ENCODE peak calls at places on chromosomes 13 and 19, in six cellular contexts. O is GM12878, W is A549, U is endothelial cell of umbilical vein, N is NB4, A is K562. G is an unnamed sample.

GRCh38 chr19:58154287-58154678 is 3.7 kb upstream of the ZNF329 start:
- DNase-seq in O (no peak), W (no peak), U (peak), N (peak), A (no peak), G (peak)

GRCh38 chr19:10116085-10116865 is 3.4 kb downstream of the EIF3G start:
- DNase-seq in O (no peak), W (no peak), U (no peak), N (no peak), A (no peak), G (no peak)

GRCh38 chr19:42113641-42114348 is 18.5 kb downstream of the POU2F2 start:
- DNase-seq in O (peak), W (peak), U (peak), N (peak), A (no peak), G (peak)

GRCh38 chr13:40063743-40064142 is 408.3 kb downstream of the COG6 start:
- DNase-seq in O (no peak), W (no peak), U (no peak), N (no peak), A (no peak), G (peak)

GRCh38 chr19:11446652-11447301 is 11.3 kb downstream of the PRKCSH start:
- DNase-seq in O (no peak), W (peak), U (peak), N (peak), A (peak), G (no peak)

GRCh38 chr13:35057858-35058257 is 115.8 kb downstream of the NBEA start:
- DNase-seq in O (no peak), W (no peak), U (no peak), N (no peak), A (no peak), G (no peak)

GRCh38 chr13:98300956-98301641 is 124.0 kb upstream of the RNF113B start:
- DNase-seq in O (no peak), W (no peak), U (peak), N (no peak), A (no peak), G (peak)

GRCh38 chr13:52786747-52787146 is 47.1 kb upstream of the CNMD start:
- DNase-seq in O (no peak), W (no peak), U (no peak), N (no peak), A (no peak), G (no peak)

GRCh38 chr19:1172353-1173159 is 1.5 kb downstream of the SBNO2 start:
- DNase-seq in O (no peak), W (no peak), U (peak), N (no peak), A (no peak), G (no peak)

GRCh38 chr13:30396434-30397075 is 25.7 kb upstream of the UBE2L5 start:
- DNase-seq in O (no peak), W (no peak), U (no peak), N (peak), A (no peak), G (no peak)

GRCh38 chr13:108003626-108004025 is 211.7 kb downstream of the LIG4 start:
- DNase-seq in O (no peak), W (no peak), U (no peak), N (no peak), A (no peak), G (no peak)

GRCh38 chr13:31733709-31734108 is 5.6 kb upstream of the RXFP2 start:
- DNase-seq in O (no peak), W (no peak), U (no peak), N (no peak), A (no peak), G (no peak)

GRCh38 chr19:49781394-49781793 is 14.6 kb downstream of the AP2A1 start:
- DNase-seq in O (no peak), W (no peak), U (no peak), N (no peak), A (no peak), G (no peak)

GRCh38 chr19:46488551-46488950 is 7.1 kb downstream of the PNMA8B start:
- DNase-seq in O (no peak), W (no peak), U (no peak), N (peak), A (no peak), G (no peak)

GRCh38 chr13:51768976-51769375 is 35.0 kb downstream of the DHRS12 start:
- DNase-seq in O (no peak), W (no peak), U (no peak), N (no peak), A (no peak), G (no peak)

GRCh38 chr13:51769455-51770127 is 34.4 kb downstream of the DHRS12 start:
- DNase-seq in O (no peak), W (no peak), U (no peak), N (no peak), A (no peak), G (no peak)

GRCh38 chr13:51770160-51770559 is 33.8 kb downstream of the DHRS12 start:
- DNase-seq in O (no peak), W (no peak), U (no peak), N (no peak), A (no peak), G (peak)

GRCh38 chr13:51767100-51767499 is 36.9 kb downstream of the DHRS12 start:
- DNase-seq in O (no peak), W (no peak), U (no peak), N (peak), A (no peak), G (no peak)

DNA sequence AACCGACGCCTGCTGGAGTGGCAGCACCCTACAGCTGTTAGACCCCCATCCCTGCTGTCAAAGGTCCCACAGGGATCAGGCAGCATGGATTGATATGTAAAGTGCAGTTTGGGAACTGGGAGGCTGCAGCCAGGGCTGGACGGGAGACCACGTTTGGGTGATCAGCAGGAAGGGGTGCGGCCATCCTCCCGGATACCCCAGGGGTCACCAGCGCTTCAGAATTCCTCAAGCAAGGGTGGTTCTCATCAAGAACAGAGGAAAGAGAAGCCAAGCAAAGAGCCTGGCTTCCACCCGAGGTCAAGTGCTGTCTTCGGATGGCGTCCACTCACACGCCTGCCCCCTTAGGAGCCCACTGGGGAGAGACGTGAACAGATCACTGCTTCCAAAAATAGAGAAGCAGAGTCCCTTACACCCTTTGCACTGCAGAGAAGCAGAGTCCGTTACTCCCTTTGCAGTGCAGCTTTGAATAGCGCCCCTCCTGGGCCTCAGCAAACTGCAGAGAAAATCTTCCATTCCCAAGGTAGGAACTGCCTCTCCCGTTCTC is 35.5 kb downstream of the DHRS12 start:
- DNase-seq in O (no peak), W (no peak), U (no peak), N (no peak), A (no peak), G (no peak)
- TF ChIP-seq MYC in O (no peak), W (no peak), U (no peak), N (no peak), A (no peak), G (no peak)

DNA sequence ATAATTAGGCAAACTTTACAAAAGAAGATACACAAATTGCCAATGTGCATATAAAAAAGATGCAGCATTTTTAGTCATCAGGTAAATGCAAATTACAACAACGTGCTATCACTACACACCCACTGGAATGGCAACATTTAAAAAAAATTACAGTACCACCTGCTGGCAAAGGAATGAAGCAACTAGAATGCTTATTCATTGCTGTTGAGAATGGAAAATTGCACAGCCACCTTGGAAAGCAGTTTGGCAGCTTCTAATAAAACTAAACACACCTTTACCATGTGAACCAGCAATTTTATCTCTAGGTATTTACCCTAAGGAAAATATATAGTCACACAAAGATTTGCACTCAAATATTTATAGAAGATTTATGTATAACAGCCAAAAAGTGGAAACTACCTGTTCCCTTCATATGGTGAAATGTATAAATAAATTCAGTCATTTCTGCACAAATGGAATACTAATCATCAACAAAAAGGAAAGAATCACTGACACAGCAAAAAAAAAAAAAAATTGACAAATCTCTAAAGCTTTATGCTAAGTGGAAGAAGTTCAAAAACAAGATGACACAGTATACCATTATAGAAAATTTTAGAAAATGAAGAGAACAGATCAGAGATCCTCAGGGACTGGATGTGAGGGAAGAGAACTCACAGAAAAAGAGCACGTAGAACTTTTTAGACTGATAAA is 30.3 kb downstream of the OXGR1 start:
- DNase-seq in O (no peak), W (no peak), U (no peak), N (no peak), A (peak), G (no peak)
- TF ChIP-seq MYC in O (no peak), W (no peak), U (no peak), N (no peak), A (no peak), G (no peak)

GRCh38 chr13:102870677-102871415 is 25.0 kb downstream of the ERCC5 start:
- DNase-seq in O (no peak), W (peak), U (peak), N (peak), A (peak), G (peak)

GRCh38 chr13:102872131-102872530 is 26.3 kb downstream of the ERCC5 start:
- DNase-seq in O (no peak), W (no peak), U (no peak), N (no peak), A (no peak), G (no peak)

GRCh38 chr13:102869948-102870676 is 24.3 kb downstream of the ERCC5 start:
- DNase-seq in O (no peak), W (no peak), U (no peak), N (peak), A (no peak), G (no peak)

GRCh38 chr13:102872531-102872930 is 26.7 kb downstream of the ERCC5 start:
- DNase-seq in O (no peak), W (no peak), U (no peak), N (no peak), A (no peak), G (no peak)

DNA sequence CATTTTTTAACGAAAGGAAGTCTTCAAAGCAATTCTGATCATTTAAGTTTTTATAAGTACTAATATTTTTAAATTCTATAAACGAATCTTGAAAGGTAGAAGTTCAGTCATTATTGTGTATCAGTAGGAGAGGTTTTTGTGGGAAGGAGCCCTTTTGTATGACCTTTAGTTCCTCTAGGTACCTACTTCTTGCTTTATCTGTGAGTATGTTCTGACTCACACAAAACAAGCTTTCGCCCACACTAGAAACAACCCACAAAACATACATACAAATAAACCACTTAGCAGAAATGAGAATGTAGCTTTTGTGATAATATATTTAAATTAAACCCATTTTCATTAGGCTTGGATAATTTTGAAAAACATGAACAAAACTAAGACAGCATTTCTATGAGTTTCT is 27.8 kb downstream of the ERCC5 start:
- DNase-seq in O (no peak), W (no peak), U (peak), N (no peak), A (no peak), G (no peak)
- TF ChIP-seq MYC in O (no peak), W (no peak), U (no peak), N (no peak), A (no peak), G (no peak)

GRCh38 chr13:28047784-28048388 is 52.5 kb downstream of the FLT3 start:
- DNase-seq in O (peak), W (peak), U (no peak), N (peak), A (no peak), G (no peak)
- TF ChIP-seq MYC in O (no peak), W (no peak), U (no peak), N (no peak), A (no peak), G (no peak)

GRCh38 chr19:12821761-12822160 is 12.6 kb downstream of the RTBDN start:
- DNase-seq in O (no peak), W (no peak), U (no peak), N (no peak), A (no peak), G (no peak)

GRCh38 chr19:12828494-12828893 is 5.9 kb downstream of the RTBDN start:
- DNase-seq in O (no peak), W (no peak), U (no peak), N (no peak), A (peak), G (peak)

GRCh38 chr19:12825259-12826131 is 8.9 kb downstream of the RTBDN start:
- DNase-seq in O (no peak), W (no peak), U (peak), N (no peak), A (peak), G (no peak)
- TF ChIP-seq MYC in O (no peak), W (no peak), U (no peak), N (no peak), A (peak), G (peak)

GRCh38 chr19:3621689-3622088 is 4.9 kb downstream of the CACTIN start:
- DNase-seq in O (no peak), W (no peak), U (no peak), N (no peak), A (no peak), G (no peak)

GRCh38 chr19:3618811-3619630 is 7.6 kb downstream of the CACTIN start:
- DNase-seq in O (no peak), W (no peak), U (no peak), N (no peak), A (no peak), G (no peak)

GRCh38 chr19:3619631-3620012 is 7.0 kb downstream of the CACTIN start:
- DNase-seq in O (no peak), W (no peak), U (no peak), N (no peak), A (no peak), G (no peak)

GRCh38 chr19:3620817-3621547 is 5.6 kb downstream of the CACTIN start:
- DNase-seq in O (no peak), W (no peak), U (no peak), N (no peak), A (no peak), G (no peak)

DNA sequence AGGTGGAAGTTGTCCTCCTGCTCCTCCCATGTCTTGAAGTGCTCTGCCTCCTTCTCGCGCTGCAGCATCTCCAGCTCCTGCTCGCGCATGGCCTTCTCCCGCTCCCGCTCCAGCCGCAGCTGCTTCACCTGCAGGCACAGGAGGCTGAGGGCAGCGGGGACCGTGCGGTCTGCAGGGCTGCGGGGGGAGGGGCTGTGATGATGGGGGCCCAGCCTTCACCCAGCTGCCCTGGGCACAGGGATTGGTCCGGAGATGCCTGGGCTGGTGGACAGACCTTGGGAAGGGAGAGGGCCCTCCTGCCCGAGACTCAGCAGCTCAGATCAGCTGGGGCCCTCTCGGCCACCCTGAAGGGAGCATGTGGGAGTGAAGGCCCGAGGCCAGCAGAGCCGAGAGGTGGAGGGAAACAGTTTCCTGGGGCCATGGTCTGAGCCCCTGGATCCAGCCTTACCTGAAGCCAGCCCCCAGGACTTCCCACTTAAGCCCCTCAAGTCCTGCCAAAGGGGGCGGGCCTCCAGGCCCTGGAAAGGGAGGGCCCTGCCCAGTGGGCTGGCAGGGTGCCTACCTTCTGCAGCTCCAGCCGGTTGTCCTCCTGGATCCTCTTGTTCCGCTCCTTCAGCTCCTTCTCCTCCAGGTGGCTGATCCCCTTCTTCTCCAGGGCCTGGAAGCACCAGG is 6.3 kb downstream of the CACTIN start:
- DNase-seq in O (no peak), W (no peak), U (no peak), N (no peak), A (no peak), G (no peak)
- TF ChIP-seq MYC in O (no peak), W (no peak), U (no peak), N (no peak), A (no peak), G (no peak)

DNA sequence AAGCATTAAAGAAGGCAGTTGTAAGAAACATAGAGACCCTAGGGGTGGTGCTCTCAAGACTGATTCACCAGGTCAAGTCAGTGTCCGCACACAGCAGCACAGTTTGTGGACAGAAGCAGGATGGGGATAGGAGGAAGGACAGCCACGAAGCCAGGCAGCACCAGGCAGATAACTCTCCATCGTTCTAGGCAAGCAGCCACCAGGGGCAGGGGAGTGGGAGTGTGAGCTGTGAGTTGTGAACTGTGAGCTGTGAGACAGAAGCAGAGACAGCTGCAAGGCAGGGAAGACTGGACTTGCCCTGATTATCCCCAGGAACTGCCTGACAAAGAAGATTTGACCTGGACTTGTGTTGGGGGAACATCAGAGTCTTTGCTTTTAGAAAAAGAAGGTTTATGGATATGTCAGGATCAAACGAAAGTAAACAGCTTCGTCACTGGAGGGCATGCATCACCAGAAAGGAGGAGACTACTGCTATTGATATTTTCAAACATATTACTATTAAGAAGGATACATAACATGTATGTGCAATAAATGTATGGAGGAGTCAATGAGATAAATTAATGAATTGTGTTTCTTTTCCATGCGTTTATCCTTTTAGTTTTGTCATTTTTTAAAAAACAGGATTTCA is 286.1 kb downstream of the IRS2 start:
- DNase-seq in O (no peak), W (peak), U (no peak), N (peak), A (no peak), G (no peak)
- TF ChIP-seq MYC in O (no peak), W (no peak), U (no peak), N (no peak), A (no peak), G (no peak)

GRCh38 chr13:101397742-101398141 is 18.6 kb downstream of the NALCN start:
- DNase-seq in O (no peak), W (no peak), U (peak), N (no peak), A (no peak), G (no peak)
- TF ChIP-seq MYC in O (no peak), W (no peak), U (no peak), N (no peak), A (no peak), G (no peak)

GRCh38 chr19:2494084-2494446 is 18.1 kb downstream of the GADD45B start:
- DNase-seq in O (no peak), W (no peak), U (no peak), N (peak), A (no peak), G (no peak)
- TF ChIP-seq MYC in O (no peak), W (no peak), U (no peak), N (no peak), A (no peak), G (no peak)

G was measured in HepG2.